ENCODE peak calls at places on chromosomes 7 and 10, in nine cellular contexts. T, C, U, R, O, Z, K, Y and M are unnamed samples.

GRCh38 chr7:29007127-29007526 is 49.0 kb upstream of the TRIL start:
- DNase-seq in Y (no peak), O (no peak), U (no peak), Z (no peak), C (no peak), T (no peak), K (no peak), R (no peak), M (no peak)

GRCh38 chr10:119377905-119378736 is 164.4 kb downstream of the RGS10 start:
- DNase-seq in Y (no peak), K (no peak), O (no peak), C (no peak), T (no peak), R (no peak), Z (no peak), U (no peak), M (peak)

GRCh38 chr10:47354162-47354561 is 6.0 kb downstream of the RBP3 start:
- DNase-seq in K (no peak), T (no peak), Z (no peak), O (no peak), Y (no peak), C (no peak), U (no peak), R (peak), M (no peak)

GRCh38 chr10:78416031-78416800 is 382.6 kb downstream of the RPS24 start:
- DNase-seq in R (peak), U (peak), C (no peak), Y (no peak), K (peak), O (no peak), Z (no peak), T (no peak), M (no peak)

GRCh38 chr7:102260856-102261255 is 25.8 kb upstream of the SH2B2 start:
- DNase-seq in Y (peak), T (no peak), R (peak), Z (peak), C (peak), O (no peak), U (no peak), K (no peak), M (peak)

GRCh38 chr7:74038194-74038961 is 10.4 kb downstream of the ELN start:
- DNase-seq in U (no peak), Z (no peak), Y (no peak), C (peak), T (no peak), K (no peak), R (no peak), O (no peak), M (no peak)

GRCh38 chr7:81769891-81770818 is at the start of gene HGF:
- DNase-seq in O (peak), Y (peak), K (peak), T (no peak), U (peak), C (peak), R (peak), Z (peak), M (peak)

GRCh38 chr7:153061913-153062528 is 302.5 kb downstream of the ACTR3B start:
- DNase-seq in K (peak), U (no peak), O (no peak), C (peak), Y (no peak), R (no peak), T (no peak), Z (peak), M (peak)

GRCh38 chr7:22578048-22578770 is 78.2 kb upstream of the STEAP1B start:
- DNase-seq in Z (no peak), C (no peak), R (peak), U (no peak), K (no peak), T (no peak), O (no peak), Y (no peak), M (no peak)
- H3K27ac ChIP-seq in Z (no peak), C (no peak), R (peak), U (peak), K (no peak), T (no peak), O (no peak), Y (peak), M (no peak)

DNA sequence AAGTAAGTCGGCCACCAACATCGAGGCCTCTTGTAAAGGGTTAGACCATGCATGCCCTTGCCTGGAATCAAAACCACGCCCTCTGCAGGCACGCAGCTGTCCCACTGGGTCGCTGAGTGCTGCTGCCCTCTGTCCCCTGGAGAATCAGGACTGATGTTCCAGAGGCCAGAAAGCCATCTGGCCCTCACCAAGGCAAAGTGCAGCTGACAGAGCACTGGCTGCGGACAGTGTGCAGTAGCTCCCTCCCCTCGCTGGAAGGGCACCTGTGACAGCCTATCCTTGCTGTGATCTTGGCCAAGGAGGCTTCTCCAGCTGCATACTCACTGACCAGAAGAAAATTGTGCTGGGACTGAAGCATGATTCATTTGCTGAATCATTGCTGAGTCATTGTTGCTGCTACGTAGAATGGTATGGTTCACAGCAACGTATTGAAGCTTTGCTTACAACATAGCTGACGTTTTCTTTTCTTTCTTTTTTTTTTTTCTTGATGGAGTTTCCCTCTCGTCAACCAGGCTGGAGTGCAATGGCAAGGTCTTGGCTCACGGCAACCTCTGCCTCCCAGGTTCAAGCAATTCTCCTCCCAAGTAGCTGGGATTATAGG is 30.4 kb downstream of the DDC start:
- DNase-seq in T (no peak), K (peak), C (no peak), Y (no peak), Z (peak), R (peak), O (peak), U (no peak), M (no peak)
- H3K27ac ChIP-seq in T (no peak), K (no peak), C (no peak), Y (no peak), Z (no peak), R (peak), O (no peak), U (no peak), M (no peak)

GRCh38 chr10:126661841-126662520 is 8.5 kb downstream of the C10orf90 start:
- DNase-seq in R (peak), O (no peak), U (no peak), Y (no peak), C (no peak), K (no peak), T (no peak), Z (no peak), M (no peak)
- H3K27ac ChIP-seq in R (no peak), O (no peak), U (no peak), Y (peak), C (no peak), K (no peak), T (no peak), Z (no peak), M (no peak)

DNA sequence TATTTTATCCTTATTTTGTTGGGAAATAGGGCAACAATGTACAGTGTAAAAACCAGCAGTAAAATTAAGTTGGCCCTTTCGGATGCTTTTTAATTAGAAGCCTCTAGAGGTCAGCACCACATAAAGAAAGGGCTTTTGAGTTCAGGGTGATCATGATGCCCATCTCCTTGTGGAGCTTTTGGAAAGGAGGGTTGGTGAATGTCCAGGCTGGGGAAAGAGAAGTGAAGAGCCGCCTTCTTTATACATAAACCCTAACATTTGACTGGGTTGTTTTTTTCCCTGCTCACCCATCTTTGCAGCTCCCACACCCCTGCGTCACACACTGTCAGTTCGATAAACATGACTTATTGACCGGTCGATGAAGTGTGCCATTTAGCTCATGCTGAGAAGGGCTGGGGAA is 29.8 kb downstream of the MTURN start:
- DNase-seq in R (peak), Y (no peak), C (no peak), T (no peak), K (no peak), Z (peak), U (no peak), O (peak), M (peak)
- H3K27ac ChIP-seq in R (no peak), Y (peak), C (no peak), T (no peak), K (no peak), Z (no peak), U (no peak), O (peak), M (no peak)